ENCODE peak calls at places on chromosomes 5 and 9, in five cellular contexts. C is A549, Y is endothelial cell of umbilical vein, R is H1, K is K562. E is an unnamed sample.

GRCh38 chr5:150022163-150022540 is 21.6 kb downstream of the HMGXB3 start:
- DNase-seq in C (no peak), R (no peak), Y (peak; percentile 97), K (no peak), E (no peak)

GRCh38 chr9:137127301-137128157 is 11.4 kb upstream of the GRIN1 start:
- DNase-seq in C (no peak), K (peak; percentile 43), Y (peak; percentile 35), R (no peak), E (peak; percentile 65)

GRCh38 chr9:116910201-116910600 is 223.1 kb downstream of the TRIM32 start:
- DNase-seq in R (no peak), C (no peak), K (no peak), Y (no peak), E (no peak)

GRCh38 chr5:31113101-31113500 is 80.4 kb upstream of the CDH6 start:
- DNase-seq in K (no peak), Y (no peak), C (no peak), R (no peak), E (no peak)

GRCh38 chr5:51347704-51348103 is 35.5 kb upstream of the ISL1 start:
- DNase-seq in C (no peak), Y (no peak), R (no peak), K (no peak), E (peak; percentile 4)

GRCh38 chr9:114462791-114463190 is 42.5 kb downstream of the WHRN start:
- DNase-seq in R (no peak), K (no peak), Y (no peak), C (no peak), E (no peak)

GRCh38 chr5:10106806-10107205 is 142.9 kb downstream of the ATPSCKMT start:
- DNase-seq in K (no peak), R (no peak), Y (no peak), C (no peak), E (no peak)

GRCh38 chr5:2780421-2781171 is 29.1 kb upstream of the IRX2 start:
- DNase-seq in R (no peak), C (no peak), Y (no peak), K (no peak), E (no peak)

GRCh38 chr9:4674783-4675182 is 4.6 kb upstream of the CDC37L1 start:
- DNase-seq in R (no peak), Y (no peak), C (no peak), K (no peak), E (peak; percentile 34)

GRCh38 chr5:107806271-107806670 is 135.5 kb upstream of the EFNA5 start:
- DNase-seq in C (no peak), R (no peak), Y (no peak), K (no peak), E (no peak)

GRCh38 chr9:126293522-126293889 is 33.1 kb upstream of the MVB12B start:
- DNase-seq in C (no peak), R (no peak), Y (no peak), K (peak; percentile 36), E (no peak)
- TF ChIP-seq JUN in C (no peak), R (no peak), Y (no peak), K (no peak), E (no peak)

DNA sequence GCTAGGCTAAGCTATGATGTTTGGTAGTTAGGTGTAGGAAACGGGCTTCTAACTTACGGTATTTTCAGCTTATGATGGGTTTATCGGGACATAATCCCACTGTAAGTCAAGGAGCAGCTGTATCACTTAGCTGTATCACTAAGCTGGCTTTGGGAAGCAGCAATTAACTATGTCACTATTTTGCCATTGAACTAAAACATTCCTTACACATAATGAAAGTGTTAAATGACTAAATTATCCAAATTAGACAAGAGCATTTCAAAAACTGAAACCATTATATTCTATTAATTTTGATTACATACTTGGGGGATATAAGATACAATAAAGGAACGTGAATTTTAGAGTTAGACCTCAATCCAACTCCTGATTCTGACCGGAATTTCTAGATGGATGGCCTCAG is 188.3 kb downstream of the AGTPBP1 start:
- DNase-seq in R (no peak), K (no peak), C (no peak), Y (no peak), E (no peak)
- TF ChIP-seq POLR2A in R (no peak), K (no peak), C (no peak), Y (no peak), E (no peak)

DNA sequence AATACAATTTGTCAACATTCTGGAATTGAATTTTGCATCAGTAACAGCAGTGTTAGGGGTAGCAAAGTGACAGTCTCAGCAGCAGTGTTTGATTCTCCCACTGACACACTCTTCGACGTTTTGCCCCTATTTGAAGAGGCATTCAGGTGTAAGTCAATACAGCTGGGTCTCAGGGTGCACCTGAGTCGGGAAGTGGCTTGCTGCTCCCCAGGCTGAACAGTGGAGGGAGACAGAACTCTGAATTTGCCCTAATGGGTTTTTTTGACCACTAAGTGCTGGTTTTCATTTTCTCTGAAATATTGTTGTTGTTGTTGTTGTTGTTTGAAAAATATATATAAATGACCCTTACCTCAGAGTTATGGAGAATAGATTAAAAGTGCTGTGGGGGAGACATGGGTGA is 223.2 kb downstream of the TLR4 start:
- DNase-seq in K (no peak), C (no peak), Y (no peak), R (peak; percentile 13), E (no peak)
- TF ChIP-seq JUN in K (no peak), C (no peak), Y (no peak), R (no peak), E (no peak)

GRCh38 chr9:16575878-16576245 is 294.6 kb downstream of the BNC2 start:
- DNase-seq in K (no peak), Y (no peak), R (no peak), C (no peak), E (no peak)

GRCh38 chr9:16572005-16572727 is 298.3 kb downstream of the BNC2 start:
- DNase-seq in Y (no peak), R (no peak), K (no peak), C (no peak), E (no peak)

GRCh38 chr9:16575142-16575877 is 295.2 kb downstream of the BNC2 start:
- DNase-seq in Y (peak; percentile 17), K (no peak), R (no peak), C (no peak), E (no peak)

DNA sequence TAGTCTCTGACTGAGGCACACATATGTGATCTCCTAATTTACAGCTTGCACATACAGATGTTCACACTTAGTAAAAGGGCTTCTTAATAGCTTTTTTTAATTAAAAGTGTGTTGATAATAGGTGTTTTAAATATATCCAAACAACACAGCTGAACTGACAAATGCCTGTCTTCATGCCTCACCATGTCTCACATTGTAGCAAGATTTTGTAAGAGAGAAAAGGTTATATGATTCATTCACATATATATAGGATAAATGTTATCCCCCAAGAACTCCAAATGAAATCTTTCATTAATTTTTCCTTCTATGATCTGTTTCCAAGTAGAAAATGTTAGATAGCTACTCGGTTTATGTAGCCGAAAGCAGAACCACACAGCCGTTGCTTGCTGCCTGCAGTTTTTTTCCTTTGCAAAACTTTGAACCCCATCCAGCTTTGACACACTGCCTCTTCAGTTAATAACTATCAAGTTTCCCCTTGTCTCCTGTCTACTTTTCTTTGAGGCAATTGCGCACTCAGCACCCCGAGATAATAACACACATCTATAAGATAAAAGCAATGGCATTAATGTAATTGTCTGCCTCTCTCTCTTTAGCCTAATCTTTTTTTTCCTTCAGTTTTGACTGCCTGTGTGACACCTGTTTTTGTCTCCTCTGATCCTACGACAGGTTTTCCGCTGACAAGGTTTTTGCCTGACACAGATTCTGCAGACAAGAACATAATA is 299.2 kb downstream of the BNC2 start:
- DNase-seq in C (no peak), R (no peak), Y (no peak), K (no peak), E (no peak)
- TF ChIP-seq POLR2A in C (no peak), R (no peak), Y (no peak), K (no peak), E (no peak)

GRCh38 chr9:93761822-93762221 is 185.4 kb downstream of the PHF2 start:
- DNase-seq in R (no peak), C (no peak), K (no peak), Y (no peak), E (no peak)
- TF ChIP-seq JUN in R (no peak), C (no peak), K (no peak), Y (no peak), E (no peak)